ENCODE peak calls at places on chromosomes 16 and 17, in six cellular contexts. One of them, this sample, is unnamed.

GRCh38 chr17:35906559-35907265 is 23.9 kb downstream of the RDM1 start:
- DNase-seq in ascending aorta: no peak
- DNase-seq in ovary: no peak
- DNase-seq in heart left ventricle: no peak
- DNase-seq in CD4-positive, alpha-beta T cell: no peak
- DNase-seq in Peyer's patch: no peak
- DNase-seq in this sample: no peak

GRCh38 chr16:49952386-49952785 is 72.6 kb upstream of the CNEP1R1 start:
- DNase-seq in ascending aorta: no peak
- DNase-seq in CD4-positive, alpha-beta T cell: no peak
- DNase-seq in heart left ventricle: no peak
- DNase-seq in Peyer's patch: no peak
- DNase-seq in ovary: no peak
- DNase-seq in this sample: peak

GRCh38 chr16:49484454-49484853 is 110.8 kb downstream of the C16orf78 start:
- DNase-seq in heart left ventricle: peak
- DNase-seq in ovary: peak
- DNase-seq in Peyer's patch: peak
- DNase-seq in CD4-positive, alpha-beta T cell: no peak
- DNase-seq in ascending aorta: peak
- DNase-seq in this sample: peak

GRCh38 chr17:3893003-3893719 is at the start of gene CAMKK1:
- DNase-seq in ovary: peak
- DNase-seq in Peyer's patch: peak
- DNase-seq in ascending aorta: peak
- DNase-seq in heart left ventricle: peak
- DNase-seq in CD4-positive, alpha-beta T cell: peak
- DNase-seq in this sample: peak

GRCh38 chr16:31876955-31877828 is 3.6 kb downstream of the ZNF267 start:
- DNase-seq in heart left ventricle: no peak
- DNase-seq in CD4-positive, alpha-beta T cell: peak
- DNase-seq in ovary: no peak
- DNase-seq in ascending aorta: no peak
- DNase-seq in Peyer's patch: no peak
- DNase-seq in this sample: peak

GRCh38 chr16:67177743-67178699 is 5.7 kb downstream of the MATCAP1 start:
- DNase-seq in CD4-positive, alpha-beta T cell: peak
- DNase-seq in Peyer's patch: peak
- DNase-seq in ovary: peak
- DNase-seq in heart left ventricle: no peak
- DNase-seq in ascending aorta: no peak
- DNase-seq in this sample: peak

GRCh38 chr16:52203096-52203495 is 343.8 kb downstream of the TOX3 start:
- DNase-seq in CD4-positive, alpha-beta T cell: no peak
- DNase-seq in Peyer's patch: no peak
- DNase-seq in heart left ventricle: no peak
- DNase-seq in ascending aorta: no peak
- DNase-seq in ovary: no peak
- DNase-seq in this sample: peak

GRCh38 chr16:23833960-23834685 is 1.7 kb upstream of the PRKCB start:
- DNase-seq in Peyer's patch: no peak
- DNase-seq in heart left ventricle: no peak
- DNase-seq in CD4-positive, alpha-beta T cell: no peak
- DNase-seq in ovary: no peak
- DNase-seq in ascending aorta: no peak
- DNase-seq in this sample: no peak

GRCh38 chr16:30494709-30495108 is 22.2 kb downstream of the ITGAL start:
- DNase-seq in ovary: no peak
- DNase-seq in ascending aorta: no peak
- DNase-seq in heart left ventricle: no peak
- DNase-seq in Peyer's patch: no peak
- DNase-seq in CD4-positive, alpha-beta T cell: no peak
- DNase-seq in this sample: no peak

GRCh38 chr17:83073389-83074063 is 5.9 kb upstream of the METRNL start:
- DNase-seq in ovary: no peak
- DNase-seq in CD4-positive, alpha-beta T cell: no peak
- DNase-seq in heart left ventricle: no peak
- DNase-seq in Peyer's patch: peak
- DNase-seq in ascending aorta: no peak
- DNase-seq in this sample: peak

GRCh38 chr17:81814748-81815645 is 11.0 kb downstream of the GCGR start:
- DNase-seq in heart left ventricle: no peak
- DNase-seq in ascending aorta: no peak
- DNase-seq in ovary: no peak
- DNase-seq in CD4-positive, alpha-beta T cell: no peak
- DNase-seq in Peyer's patch: no peak
- DNase-seq in this sample: no peak

GRCh38 chr16:1105888-1106620 is 10.0 kb upstream of the C1QTNF8 start:
- DNase-seq in CD4-positive, alpha-beta T cell: peak
- DNase-seq in Peyer's patch: peak
- DNase-seq in ascending aorta: no peak
- DNase-seq in ovary: peak
- DNase-seq in heart left ventricle: peak
- DNase-seq in this sample: peak

GRCh38 chr17:44376124-44376523 is 12.5 kb upstream of the FAM171A2 start:
- DNase-seq in Peyer's patch: peak
- DNase-seq in ascending aorta: no peak
- DNase-seq in heart left ventricle: peak
- DNase-seq in CD4-positive, alpha-beta T cell: no peak
- DNase-seq in ovary: peak
- DNase-seq in this sample: no peak

GRCh38 chr17:47847341-47848197 is 3.4 kb downstream of the SP6 start:
- DNase-seq in Peyer's patch: no peak
- DNase-seq in ovary: no peak
- DNase-seq in heart left ventricle: no peak
- DNase-seq in CD4-positive, alpha-beta T cell: no peak
- DNase-seq in ascending aorta: no peak
- DNase-seq in this sample: no peak

GRCh38 chr16:49355923-49356665 is 17.5 kb upstream of the C16orf78 start:
- DNase-seq in ovary: no peak
- DNase-seq in ascending aorta: no peak
- DNase-seq in CD4-positive, alpha-beta T cell: no peak
- DNase-seq in heart left ventricle: no peak
- DNase-seq in Peyer's patch: peak
- DNase-seq in this sample: no peak

GRCh38 chr17:63823659-63824331 is 3.4 kb upstream of the PSMC5 start:
- DNase-seq in heart left ventricle: no peak
- DNase-seq in CD4-positive, alpha-beta T cell: no peak
- DNase-seq in Peyer's patch: no peak
- DNase-seq in ovary: no peak
- DNase-seq in ascending aorta: no peak
- DNase-seq in this sample: no peak

GRCh38 chr17:66777689-66778225 is 57.2 kb upstream of the CACNG5 start:
- DNase-seq in CD4-positive, alpha-beta T cell: no peak
- DNase-seq in heart left ventricle: no peak
- DNase-seq in Peyer's patch: no peak
- DNase-seq in ascending aorta: no peak
- DNase-seq in ovary: no peak
- DNase-seq in this sample: no peak

GRCh38 chr17:31313982-31314787 is at the start of gene EVI2B:
- DNase-seq in ascending aorta: no peak
- DNase-seq in Peyer's patch: no peak
- DNase-seq in CD4-positive, alpha-beta T cell: no peak
- DNase-seq in heart left ventricle: no peak
- DNase-seq in ovary: no peak
- DNase-seq in this sample: peak

GRCh38 chr17:47719411-47720152 is 13.5 kb upstream of the TBX21 start:
- DNase-seq in Peyer's patch: no peak
- DNase-seq in CD4-positive, alpha-beta T cell: no peak
- DNase-seq in ovary: no peak
- DNase-seq in heart left ventricle: no peak
- DNase-seq in ascending aorta: no peak
- DNase-seq in this sample: no peak

GRCh38 chr17:38341035-38341721 is 2.6 kb downstream of the GPR179 start:
- DNase-seq in ascending aorta: no peak
- DNase-seq in Peyer's patch: peak
- DNase-seq in CD4-positive, alpha-beta T cell: no peak
- DNase-seq in heart left ventricle: peak
- DNase-seq in ovary: no peak
- DNase-seq in this sample: no peak

GRCh38 chr16:27222499-27223225 is 19.3 kb downstream of the KDM8 start:
- DNase-seq in CD4-positive, alpha-beta T cell: no peak
- DNase-seq in ascending aorta: no peak
- DNase-seq in heart left ventricle: peak
- DNase-seq in ovary: no peak
- DNase-seq in Peyer's patch: no peak
- DNase-seq in this sample: no peak

DNA sequence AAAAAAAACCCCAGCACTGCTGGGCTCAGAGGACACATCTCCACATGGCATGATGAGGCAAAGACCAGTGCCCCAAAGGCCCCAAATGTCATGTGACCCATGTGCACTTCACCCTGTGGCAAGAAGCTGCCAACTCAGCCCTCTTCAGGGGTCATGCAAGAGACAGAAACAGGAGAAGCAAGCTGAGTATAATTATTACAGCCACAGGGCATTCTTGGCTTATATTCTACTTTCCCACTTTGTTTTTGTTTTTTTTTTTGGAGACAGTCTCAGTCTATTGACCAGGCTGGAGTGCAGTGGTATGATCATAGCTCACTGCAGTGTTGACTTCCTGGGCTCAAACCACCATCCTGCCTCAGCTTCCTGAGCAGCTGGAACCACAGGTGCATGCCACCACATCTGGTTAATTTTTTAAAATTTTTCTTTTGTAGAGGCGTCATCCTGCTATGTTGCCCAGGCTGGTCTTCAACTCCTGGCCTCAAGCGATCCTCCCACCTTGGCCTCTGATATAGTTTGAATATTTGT is 32.7 kb upstream of the LITAF start:
- DNase-seq in CD4-positive, alpha-beta T cell: no peak
- DNase-seq in heart left ventricle: no peak
- DNase-seq in ovary: no peak
- DNase-seq in ascending aorta: no peak
- DNase-seq in Peyer's patch: no peak
- DNase-seq in this sample: no peak
- TF ChIP-seq CTCF in CD4-positive, alpha-beta T cell: no peak
- TF ChIP-seq CTCF in heart left ventricle: no peak
- TF ChIP-seq CTCF in ovary: no peak
- TF ChIP-seq CTCF in ascending aorta: no peak
- TF ChIP-seq CTCF in Peyer's patch: no peak
- TF ChIP-seq CTCF in this sample: no peak

GRCh38 chr16:89581861-89582563 is 6.5 kb downstream of the CPNE7 start:
- DNase-seq in heart left ventricle: no peak
- DNase-seq in ovary: no peak
- DNase-seq in CD4-positive, alpha-beta T cell: no peak
- DNase-seq in ascending aorta: no peak
- DNase-seq in Peyer's patch: no peak
- DNase-seq in this sample: no peak
- H3K27ac ChIP-seq in heart left ventricle: no peak
- H3K27ac ChIP-seq in ovary: no peak
- H3K27ac ChIP-seq in CD4-positive, alpha-beta T cell: no peak
- H3K27ac ChIP-seq in ascending aorta: no peak
- H3K27ac ChIP-seq in Peyer's patch: peak
- H3K27ac ChIP-seq in this sample: peak

DNA sequence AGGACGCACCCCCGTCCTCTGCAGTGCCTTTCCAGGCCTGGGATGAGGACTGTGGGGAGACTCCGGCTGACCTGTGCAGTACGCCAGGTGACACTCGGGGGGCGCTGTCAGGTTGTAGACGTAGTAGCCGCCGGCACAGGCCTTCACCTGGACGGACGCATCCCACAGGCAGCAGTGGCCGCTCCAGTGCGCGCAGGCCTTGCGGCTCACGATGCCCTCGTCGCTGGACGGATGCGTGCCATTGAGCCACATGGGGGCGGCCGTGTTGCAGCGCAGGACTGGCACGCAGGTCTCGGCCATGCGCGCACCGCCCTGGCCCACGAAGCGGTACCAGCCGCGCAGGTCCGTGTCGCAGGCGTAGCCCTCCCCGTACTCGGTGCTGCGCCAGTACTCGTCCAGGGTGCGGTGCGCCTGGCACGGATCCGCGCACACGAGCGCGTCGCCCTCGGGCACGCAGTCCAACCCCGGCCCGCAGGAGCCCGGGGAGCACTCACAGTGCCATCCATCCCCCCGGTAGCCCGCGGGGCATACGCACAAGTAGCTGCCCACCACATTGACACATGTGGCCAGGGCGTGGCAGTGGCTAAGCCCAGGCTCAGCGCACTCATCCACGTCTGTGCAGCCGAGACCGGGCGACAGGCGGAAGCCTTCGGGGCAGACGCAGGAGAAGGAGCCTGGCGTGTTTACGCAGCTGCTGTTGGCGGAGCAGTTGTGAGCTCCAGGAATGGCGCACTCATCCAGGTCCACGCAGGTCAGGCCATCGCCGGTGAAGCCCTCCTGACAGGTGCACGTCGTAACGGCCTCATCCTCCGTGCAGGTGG is 3.9 kb downstream of the UMOD start:
- DNase-seq in CD4-positive, alpha-beta T cell: no peak
- DNase-seq in Peyer's patch: no peak
- DNase-seq in ascending aorta: no peak
- DNase-seq in heart left ventricle: no peak
- DNase-seq in ovary: no peak
- DNase-seq in this sample: no peak
- TF ChIP-seq CTCF in CD4-positive, alpha-beta T cell: no peak
- TF ChIP-seq CTCF in Peyer's patch: no peak
- TF ChIP-seq CTCF in ascending aorta: no peak
- TF ChIP-seq CTCF in heart left ventricle: no peak
- TF ChIP-seq CTCF in ovary: no peak
- TF ChIP-seq CTCF in this sample: no peak

GRCh38 chr16:89413811-89414585 is 76.4 kb downstream of the ANKRD11 start:
- DNase-seq in ascending aorta: no peak
- DNase-seq in heart left ventricle: no peak
- DNase-seq in CD4-positive, alpha-beta T cell: no peak
- DNase-seq in Peyer's patch: no peak
- DNase-seq in ovary: no peak
- DNase-seq in this sample: no peak
- H3K27ac ChIP-seq in ascending aorta: no peak
- H3K27ac ChIP-seq in heart left ventricle: no peak
- H3K27ac ChIP-seq in CD4-positive, alpha-beta T cell: no peak
- H3K27ac ChIP-seq in Peyer's patch: no peak
- H3K27ac ChIP-seq in ovary: no peak
- H3K27ac ChIP-seq in this sample: peak

DNA sequence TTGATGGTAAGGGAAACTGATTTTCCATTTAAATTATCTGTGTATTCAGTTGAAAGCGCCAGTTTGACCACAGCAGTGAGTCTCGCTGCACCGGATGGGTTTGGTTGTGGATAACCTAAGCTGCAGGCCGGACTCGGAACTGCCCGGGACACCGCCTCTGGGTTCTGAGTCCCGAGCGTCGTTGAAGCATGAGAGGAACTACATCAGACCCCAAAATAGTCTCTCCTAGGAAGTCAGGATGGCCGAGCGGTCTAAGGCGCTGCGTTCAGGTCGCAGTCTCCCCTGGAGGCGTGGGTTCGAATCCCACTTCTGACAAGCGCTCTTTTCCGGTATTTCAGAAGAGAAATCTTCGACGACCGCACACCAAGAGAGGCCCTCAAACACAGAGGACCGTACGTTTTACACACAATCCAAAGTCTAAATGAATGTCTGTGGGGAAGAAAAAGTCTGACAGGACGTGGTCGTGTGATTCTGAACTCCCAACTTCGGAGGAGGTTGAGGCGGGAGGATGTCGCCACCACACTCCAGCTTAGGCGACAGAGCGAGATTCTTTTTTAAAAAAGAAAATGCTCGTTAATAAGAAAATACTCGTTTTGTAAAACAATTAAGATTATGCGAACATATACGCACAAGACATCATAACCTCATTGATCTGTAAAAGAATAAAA is 15.4 kb upstream of the PLLP start:
- DNase-seq in CD4-positive, alpha-beta T cell: peak
- DNase-seq in heart left ventricle: peak
- DNase-seq in ovary: peak
- DNase-seq in ascending aorta: peak
- DNase-seq in Peyer's patch: peak
- DNase-seq in this sample: peak
- TF ChIP-seq CTCF in CD4-positive, alpha-beta T cell: no peak
- TF ChIP-seq CTCF in heart left ventricle: peak
- TF ChIP-seq CTCF in ovary: peak
- TF ChIP-seq CTCF in ascending aorta: peak
- TF ChIP-seq CTCF in Peyer's patch: peak
- TF ChIP-seq CTCF in this sample: no peak

GRCh38 chr17:78398390-78398789 is 19.9 kb downstream of the PGS1 start:
- DNase-seq in Peyer's patch: no peak
- DNase-seq in CD4-positive, alpha-beta T cell: no peak
- DNase-seq in ascending aorta: no peak
- DNase-seq in heart left ventricle: no peak
- DNase-seq in ovary: no peak
- DNase-seq in this sample: no peak
- H3K27ac ChIP-seq in Peyer's patch: no peak
- H3K27ac ChIP-seq in CD4-positive, alpha-beta T cell: no peak
- H3K27ac ChIP-seq in ascending aorta: peak
- H3K27ac ChIP-seq in heart left ventricle: peak
- H3K27ac ChIP-seq in ovary: no peak
- H3K27ac ChIP-seq in this sample: no peak